ENCODE peak calls at places on chromosomes 5 and 9, in nine cellular contexts. H is sigmoid colon, E is psoas muscle, Y is mammary epithelial cell, N is heart left ventricle, M is dorsolateral prefrontal cortex, I is GM23338, C is SK-N-SH, T is suprapubic skin. F is an unnamed sample. For H3K27me3, the result is how much of the 10 kb centered on the place peaks cover.

GRCh38 chr9:120358877-120359276 is 221.1 kb downstream of the CDK5RAP2 start:
- DNase-seq in H (no peak), E (no peak), Y (no peak), N (no peak), M (no peak), I (peak), C (no peak), T (no peak), F (no peak)

GRCh38 chr9:7976167-7976755 is 176.7 kb upstream of the DMAC1 start:
- DNase-seq in H (no peak), E (no peak), Y (no peak), N (no peak), M (no peak), I (no peak), C (no peak), T (no peak), F (no peak)

GRCh38 chr5:8945972-8946371 is 599.9 kb downstream of the SEMA5A start:
- DNase-seq in H (no peak), E (no peak), Y (no peak), N (no peak), M (no peak), I (no peak), C (no peak), T (no peak), F (no peak)

GRCh38 chr9:129783516-129784361 is 19.2 kb upstream of the TOR1B start:
- DNase-seq in H (peak), E (peak), Y (peak), N (peak), M (peak), I (peak), C (peak), T (peak), F (peak)

GRCh38 chr5:39639618-39640078 is 214.9 kb upstream of the DAB2 start:
- DNase-seq in H (no peak), E (no peak), Y (peak), N (no peak), M (no peak), I (no peak), C (no peak), T (no peak), F (no peak)

GRCh38 chr9:26974927-26975326 is 18.7 kb downstream of the IFT74 start:
- DNase-seq in H (no peak), E (no peak), Y (no peak), N (no peak), M (no peak), I (peak), C (no peak), T (no peak), F (no peak)

GRCh38 chr5:72720205-72720604 is 96.3 kb upstream of the TNPO1 start:
- DNase-seq in H (no peak), E (no peak), Y (no peak), N (no peak), M (no peak), I (no peak), C (no peak), T (no peak), F (peak)

GRCh38 chr9:98333703-98334582 is 78.5 kb upstream of the TBC1D2 start:
- DNase-seq in H (no peak), E (no peak), Y (peak), N (no peak), M (no peak), I (no peak), C (no peak), T (no peak), F (no peak)

GRCh38 chr5:149745-150450 is 41.4 kb upstream of the LRRC14B start:
- DNase-seq in H (no peak), E (no peak), Y (no peak), N (no peak), M (no peak), I (no peak), C (no peak), T (no peak), F (no peak)

GRCh38 chr9:105332471-105332870 is 88.0 kb downstream of the SLC44A1 start:
- DNase-seq in H (no peak), E (no peak), Y (peak), N (no peak), M (no peak), I (no peak), C (no peak), T (no peak), F (no peak)

GRCh38 chr5:134438268-134438622 is 26.6 kb upstream of the CDKN2AIPNL start:
- DNase-seq in H (no peak), E (peak), Y (peak), N (no peak), M (no peak), I (no peak), C (no peak), T (no peak), F (no peak)

GRCh38 chr5:43309122-43309521 is 4.1 kb downstream of the HMGCS1 start:
- DNase-seq in H (no peak), E (no peak), Y (no peak), N (no peak), M (no peak), I (peak), C (no peak), T (no peak), F (no peak)

GRCh38 chr9:76571288-76572204 is 112.6 kb downstream of the GCNT1 start:
- DNase-seq in H (no peak), E (no peak), Y (no peak), N (peak), M (no peak), I (peak), C (no peak), T (no peak), F (no peak)

GRCh38 chr5:75510836-75511434 is 494 bp downstream of the CERT1 start:
- DNase-seq in H (peak), E (peak), Y (no peak), N (peak), M (no peak), I (peak), C (peak), T (peak), F (peak)

GRCh38 chr9:129362287-129363098 is 184.4 kb upstream of the IER5L start:
- DNase-seq in H (no peak), E (no peak), Y (peak), N (peak), M (no peak), I (no peak), C (peak), T (no peak), F (peak)

GRCh38 chr9:88392549-88392948 is 4.3 kb downstream of the SPIN1 start:
- DNase-seq in H (no peak), E (no peak), Y (no peak), N (no peak), M (no peak), I (no peak), C (no peak), T (no peak), F (no peak)

GRCh38 chr9:84322830-84323229 is 17.7 kb downstream of the SLC28A3 start:
- DNase-seq in H (no peak), E (no peak), Y (peak), N (no peak), M (no peak), I (no peak), C (no peak), T (no peak), F (no peak)

GRCh38 chr5:28779161-28779754 is 1740.9 kb upstream of the CDH9 start:
- DNase-seq in H (no peak), E (no peak), Y (peak), N (no peak), M (no peak), I (peak), C (no peak), T (no peak), F (peak)

GRCh38 chr5:15887072-15887471 is 292.5 kb downstream of the MARCHF11 start:
- DNase-seq in H (no peak), E (no peak), Y (no peak), N (no peak), M (no peak), I (no peak), C (no peak), T (no peak), F (no peak)

GRCh38 chr9:90035471-90035870 is 430.7 kb downstream of the GADD45G start:
- DNase-seq in H (no peak), E (no peak), Y (no peak), N (no peak), M (no peak), I (no peak), C (no peak), T (peak), F (no peak)

GRCh38 chr5:178384815-178385471 is 152.3 kb upstream of the PHYKPL start:
- DNase-seq in H (no peak), E (no peak), Y (no peak), N (no peak), M (no peak), I (no peak), C (peak), T (no peak), F (no peak)

GRCh38 chr5:108548684-108549596 is 167.0 kb upstream of the FBXL17 start:
- DNase-seq in H (no peak), E (no peak), Y (no peak), N (no peak), M (no peak), I (no peak), C (no peak), T (no peak), F (no peak)

GRCh38 chr5:36180556-36181350 is 28.8 kb downstream of the SKP2 start:
- DNase-seq in H (no peak), E (no peak), Y (no peak), N (no peak), M (no peak), I (no peak), C (no peak), T (no peak), F (no peak)

GRCh38 chr9:105978336-105978735 is 284.0 kb downstream of the TMEM38B start:
- DNase-seq in H (no peak), E (no peak), Y (no peak), N (no peak), M (no peak), I (no peak), C (no peak), T (no peak), F (no peak)

GRCh38 chr9:82105729-82106128 is 117.2 kb downstream of the SPATA31D1 start:
- DNase-seq in H (no peak), E (no peak), Y (no peak), N (no peak), M (no peak), I (peak), C (no peak), T (no peak), F (peak)
- H3K27ac ChIP-seq in H (no peak), E (no peak), Y (no peak), N (no peak), M (no peak), I (no peak), C (no peak), T (no peak), F (no peak)

GRCh38 chr9:113476511-113476916 is 13.0 kb downstream of the RGS3 start:
- DNase-seq in H (peak), E (no peak), Y (no peak), N (no peak), M (no peak), I (no peak), C (no peak), T (peak), F (no peak)
- TF ChIP-seq CTCF in H (no peak), E (no peak), Y (no peak), N (no peak), M (no peak), I (no peak), C (no peak), T (no peak), F (no peak)

DNA sequence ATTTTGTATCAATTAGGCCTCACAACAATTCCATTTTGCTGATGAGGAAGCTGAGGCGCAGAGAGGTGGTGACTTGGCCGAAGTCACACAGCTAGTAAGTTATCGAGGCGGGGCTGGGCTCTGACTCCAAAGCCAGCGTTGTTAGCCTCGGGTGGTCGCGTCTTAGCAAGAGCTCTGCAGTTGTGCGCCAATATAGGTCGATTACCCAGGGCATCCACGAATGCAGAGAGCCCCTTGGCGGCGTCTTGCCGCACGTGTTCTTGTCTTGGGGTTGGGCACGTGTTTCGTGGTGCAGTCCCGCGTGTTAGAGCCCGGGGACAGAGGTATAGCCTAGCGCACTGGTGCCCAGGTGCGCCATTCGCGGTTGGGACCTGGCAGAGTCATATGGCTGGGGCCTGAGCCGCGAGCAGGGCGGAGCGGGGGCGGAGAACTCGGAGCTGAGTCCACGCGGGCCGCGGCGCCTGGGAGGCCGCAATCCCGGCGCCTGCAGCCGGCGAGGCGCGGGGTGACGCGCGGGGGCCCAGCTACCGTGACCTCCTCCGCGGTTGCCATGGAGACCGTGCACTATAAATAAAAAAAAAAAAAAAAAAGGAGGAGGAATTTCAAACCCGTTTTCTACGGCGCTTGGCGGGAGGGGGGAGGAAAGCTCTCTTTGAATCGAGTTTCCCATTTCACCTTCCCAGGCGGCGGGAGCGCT is 62.4 kb downstream of the CXXC5 start:
- DNase-seq in H (peak), E (no peak), Y (peak), N (peak), M (peak), I (peak), C (peak), T (no peak), F (peak)
- H3K27me3 ChIP-seq in H (under half), E (under half), Y (under half), N (under half), M (under half), I (under half), C (under half), T (under half), F (under half)

GRCh38 chr5:5221731-5222130 is 81.6 kb downstream of the ADAMTS16 start:
- DNase-seq in H (no peak), E (no peak), Y (no peak), N (no peak), M (no peak), I (no peak), C (no peak), T (no peak), F (no peak)

GRCh38 chr5:5219541-5219940 is 79.4 kb downstream of the ADAMTS16 start:
- DNase-seq in H (no peak), E (no peak), Y (no peak), N (no peak), M (no peak), I (no peak), C (no peak), T (no peak), F (no peak)

GRCh38 chr5:5218396-5218795 is 78.3 kb downstream of the ADAMTS16 start:
- DNase-seq in H (no peak), E (no peak), Y (no peak), N (no peak), M (no peak), I (no peak), C (no peak), T (no peak), F (no peak)

GRCh38 chr5:5217371-5217770 is 77.2 kb downstream of the ADAMTS16 start:
- DNase-seq in H (no peak), E (no peak), Y (no peak), N (no peak), M (no peak), I (no peak), C (no peak), T (no peak), F (no peak)

GRCh38 chr5:5220896-5221295 is 80.8 kb downstream of the ADAMTS16 start:
- DNase-seq in H (no peak), E (no peak), Y (no peak), N (no peak), M (no peak), I (no peak), C (no peak), T (no peak), F (no peak)
- H3K27ac ChIP-seq in H (no peak), E (no peak), Y (no peak), N (no peak), M (no peak), I (no peak), C (no peak), T (no peak), F (no peak)

GRCh38 chr9:70578720-70579119 is 164.3 kb upstream of the KLF9 start:
- DNase-seq in H (no peak), E (no peak), Y (no peak), N (no peak), M (no peak), I (peak), C (no peak), T (no peak), F (no peak)
- TF ChIP-seq CTCF in H (no peak), E (no peak), Y (no peak), N (no peak), M (no peak), I (peak), C (no peak), T (no peak), F (no peak)

GRCh38 chr9:133643978-133644760 is 8.0 kb downstream of the DBH start:
- DNase-seq in H (no peak), E (peak), Y (no peak), N (no peak), M (no peak), I (no peak), C (no peak), T (no peak), F (no peak)
- H3K27me3 ChIP-seq in H (under half), E (under half), Y (under half), N (under half), M (under half), I (under half), C (under half), T (under half), F (under half)

DNA sequence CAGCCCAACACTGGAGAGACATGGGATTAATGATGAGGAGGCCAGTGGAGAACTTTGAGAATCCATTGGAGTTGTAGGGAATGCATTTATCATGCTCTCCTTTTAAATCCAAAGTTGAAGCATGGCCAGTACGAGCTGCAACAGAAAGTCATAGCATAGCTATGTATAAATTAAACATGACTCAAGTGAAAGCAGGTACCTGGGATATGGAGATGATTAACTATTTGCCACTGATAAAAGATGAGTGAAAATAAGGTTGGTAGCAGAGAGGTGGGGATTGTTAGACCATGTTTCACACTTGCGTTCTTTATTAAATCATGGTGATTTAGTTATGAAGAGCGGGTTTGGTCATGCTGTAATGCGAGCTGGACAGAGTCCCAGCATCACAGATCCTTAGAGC is 189.6 kb downstream of the ARHGEF28 start:
- DNase-seq in H (no peak), E (no peak), Y (peak), N (no peak), M (no peak), I (no peak), C (no peak), T (no peak), F (no peak)
- H3K27ac ChIP-seq in H (no peak), E (no peak), Y (peak), N (no peak), M (no peak), I (no peak), C (peak), T (no peak), F (no peak)

DNA sequence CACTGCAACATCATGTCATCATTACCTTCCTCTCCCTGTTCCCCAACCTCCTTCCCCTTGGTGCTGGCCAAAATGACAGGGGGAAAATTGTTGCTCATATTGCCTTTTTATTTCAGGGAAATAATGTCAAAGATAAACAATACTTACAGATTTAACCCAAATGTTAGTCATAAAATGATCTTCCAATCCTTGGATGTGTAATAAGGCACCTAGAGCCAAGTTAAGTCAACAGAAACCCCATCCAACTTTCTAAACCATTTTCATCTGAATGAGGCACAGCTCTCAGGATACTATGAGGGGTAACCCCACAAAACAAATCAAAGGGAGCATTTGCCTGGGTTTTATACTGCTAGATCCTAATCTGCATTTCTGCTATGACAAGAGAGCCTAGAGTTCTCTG is 644.2 kb downstream of the ACTL7B start:
- DNase-seq in H (no peak), E (no peak), Y (no peak), N (no peak), M (no peak), I (no peak), C (no peak), T (no peak), F (no peak)
- TF ChIP-seq CTCF in H (no peak), E (no peak), Y (no peak), N (no peak), M (no peak), I (no peak), C (no peak), T (no peak), F (no peak)

F was measured in WERI-Rb-1.